ENCODE peak calls at places on chromosomes 7 and 10, in nine cellular contexts. K, Q, U, C, I, B, Y, G and L are unnamed samples.
A peak's percentile ranks its signal among the peaks of the same experiment; 100 is the strongest.

GRCh38 chr10:125343118-125343752 is 182.9 kb upstream of the CTBP2 start:
- DNase-seq in Y (peak; percentile 10), I (no peak), B (peak; percentile 19), G (peak; percentile 52), U (no peak), Q (no peak), C (no peak), K (no peak), L (no peak)

GRCh38 chr7:50721160-50721559 is 61.5 kb downstream of the GRB10 start:
- DNase-seq in U (no peak), K (no peak), B (no peak), C (no peak), I (no peak), Y (no peak), Q (no peak), G (peak; percentile 71), L (no peak)

GRCh38 chr7:129612112-129613015 is 844 bp downstream of the NRF1 start:
- DNase-seq in I (peak; percentile 14), K (peak; percentile 72), Y (peak; percentile 60), C (no peak), B (peak; percentile 61), Q (peak; percentile 15), G (peak; percentile 50), U (no peak), L (peak; percentile 42)

GRCh38 chr7:157875230-157876179 is 538.7 kb downstream of the DNAJB6 start:
- DNase-seq in I (peak; percentile 42), K (no peak), G (no peak), B (peak; percentile 79), Y (no peak), C (no peak), U (peak; percentile 80), Q (no peak), L (no peak)

GRCh38 chr10:133104076-133104965 is 16.6 kb downstream of the ADGRA1 start:
- DNase-seq in Q (no peak), B (no peak), I (no peak), Y (no peak), U (no peak), K (no peak), G (no peak), C (no peak), L (no peak)

GRCh38 chr10:93438796-93439253 is 43.3 kb downstream of the MYOF start:
- DNase-seq in I (peak; percentile 21), B (peak; percentile 70), K (no peak), C (no peak), Y (no peak), U (peak; percentile 89), G (peak; percentile 89), Q (no peak), L (no peak)

GRCh38 chr10:127044191-127044590 is 139.0 kb downstream of the DOCK1 start:
- DNase-seq in Y (no peak), B (peak; percentile 59), I (no peak), G (peak; percentile 89), U (no peak), Q (no peak), C (no peak), K (no peak), L (no peak)

GRCh38 chr10:77965294-77965693 is 38.7 kb upstream of the DLG5 start:
- DNase-seq in Y (no peak), U (no peak), G (peak; percentile 77), Q (no peak), K (no peak), I (no peak), B (no peak), C (peak; percentile 65), L (no peak)

GRCh38 chr10:100759331-100759730 is 13.9 kb downstream of the PAX2 start:
- DNase-seq in I (no peak), Y (no peak), Q (no peak), C (no peak), U (peak; percentile 54), G (no peak), B (no peak), K (no peak), L (no peak)

GRCh38 chr10:17199351-17199804 is 2.1 kb downstream of the TRDMT1 start:
- DNase-seq in K (no peak), Q (no peak), B (no peak), I (no peak), Y (no peak), U (no peak), G (no peak), C (peak; percentile 30), L (no peak)

GRCh38 chr7:105935250-105935649 is 27.8 kb upstream of the CDHR3 start:
- DNase-seq in K (no peak), C (no peak), G (peak; percentile 35), U (no peak), Q (no peak), B (no peak), Y (no peak), I (no peak), L (no peak)

GRCh38 chr10:71952745-71953144 is 11.4 kb upstream of the CHST3 start:
- DNase-seq in C (no peak), B (no peak), U (no peak), I (no peak), K (no peak), Y (no peak), G (peak; percentile 29), Q (no peak), L (no peak)

GRCh38 chr10:71962915-71963314 is 1.3 kb upstream of the CHST3 start:
- DNase-seq in Q (no peak), Y (no peak), K (no peak), C (no peak), B (no peak), G (no peak), U (no peak), I (no peak), L (no peak)

GRCh38 chr10:71961831-71962230 is 2.4 kb upstream of the CHST3 start:
- DNase-seq in C (no peak), U (no peak), I (no peak), Y (no peak), Q (no peak), K (no peak), G (no peak), B (no peak), L (no peak)

GRCh38 chr10:71959526-71959925 is 4.7 kb upstream of the CHST3 start:
- DNase-seq in I (no peak), Y (no peak), U (no peak), C (no peak), G (peak; percentile 49), K (no peak), Q (no peak), B (no peak), L (no peak)

DNA sequence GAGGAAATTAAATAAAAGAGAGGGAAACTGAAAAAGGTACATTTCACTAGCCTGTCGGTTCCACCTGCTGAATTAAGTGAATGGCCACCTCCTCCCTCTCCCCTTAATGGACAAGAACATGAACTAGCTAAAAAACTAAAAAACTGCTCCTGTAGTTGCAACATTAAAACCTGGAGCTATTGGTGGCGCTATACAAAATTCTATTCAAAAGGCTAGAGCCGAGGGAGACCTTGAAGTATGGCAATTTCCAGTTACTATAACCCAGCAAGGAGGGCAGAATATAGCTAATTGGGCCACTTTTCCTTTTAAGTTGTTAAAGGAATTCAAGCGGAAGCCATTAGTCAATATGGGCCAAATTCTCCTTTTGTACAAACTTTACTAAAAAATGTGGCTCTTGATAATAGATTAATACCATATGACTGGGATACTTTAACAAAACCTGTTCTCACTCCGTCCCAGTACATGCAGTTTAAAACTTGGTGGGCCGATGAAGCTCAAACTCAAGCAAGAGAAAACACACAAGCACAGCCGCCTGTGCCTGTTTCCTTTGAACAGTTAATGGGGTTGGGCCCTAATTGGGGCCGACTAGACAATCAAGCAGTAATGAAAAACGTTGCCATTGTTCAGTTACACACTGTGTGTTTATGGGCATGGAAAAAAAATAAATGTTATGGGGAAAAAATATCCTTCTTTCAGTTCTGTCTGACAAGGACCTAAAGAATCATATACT is 6.5 kb upstream of the CHST3 start:
- DNase-seq in G (no peak), B (no peak), K (no peak), Y (no peak), I (no peak), C (no peak), Q (no peak), U (no peak), L (no peak)
- TF ChIP-seq CTCF in G (no peak), B (peak; percentile 22), K (no peak), Y (peak; percentile 17), I (peak; percentile 22), C (peak; percentile 21), Q (no peak), U (peak; percentile 56), L (no peak)

GRCh38 chr10:114753126-114753525 is 68.5 kb upstream of the FHIP2A start:
- DNase-seq in C (no peak), U (no peak), G (no peak), K (no peak), B (no peak), Q (no peak), I (no peak), Y (no peak), L (no peak)
- TF ChIP-seq CTCF in C (no peak), U (no peak), G (no peak), K (no peak), B (no peak), Q (no peak), I (no peak), Y (no peak), L (no peak)

GRCh38 chr7:150974468-150975391 is 3.4 kb downstream of the KCNH2 start:
- DNase-seq in K (no peak), Q (no peak), I (peak; percentile 51), B (peak; percentile 72), Y (peak; percentile 76), U (peak; percentile 49), C (no peak), G (no peak), L (peak; percentile 52)
- TF ChIP-seq CTCF in K (peak; percentile 32), Q (no peak), I (peak; percentile 76), B (peak; percentile 33), Y (peak; percentile 20), U (peak; percentile 36), C (no peak), G (peak; percentile 3), L (no peak)

GRCh38 chr7:25671087-25671486 is 442.8 kb upstream of the NPVF start:
- DNase-seq in Q (no peak), Y (no peak), K (no peak), C (no peak), B (no peak), G (no peak), U (no peak), I (no peak), L (no peak)

GRCh38 chr7:25675789-25676474 is 447.6 kb upstream of the NPVF start:
- DNase-seq in C (no peak), I (no peak), U (no peak), Q (no peak), G (no peak), B (peak; percentile 63), K (no peak), Y (no peak), L (no peak)

GRCh38 chr7:25669300-25669781 is 441.1 kb upstream of the NPVF start:
- DNase-seq in B (no peak), K (no peak), Y (no peak), U (no peak), I (no peak), Q (no peak), G (no peak), C (no peak), L (no peak)

GRCh38 chr7:25669954-25670841 is 441.9 kb upstream of the NPVF start:
- DNase-seq in Q (no peak), I (no peak), U (no peak), C (no peak), G (peak; percentile 2), Y (no peak), B (peak; percentile 41), K (no peak), L (no peak)

DNA sequence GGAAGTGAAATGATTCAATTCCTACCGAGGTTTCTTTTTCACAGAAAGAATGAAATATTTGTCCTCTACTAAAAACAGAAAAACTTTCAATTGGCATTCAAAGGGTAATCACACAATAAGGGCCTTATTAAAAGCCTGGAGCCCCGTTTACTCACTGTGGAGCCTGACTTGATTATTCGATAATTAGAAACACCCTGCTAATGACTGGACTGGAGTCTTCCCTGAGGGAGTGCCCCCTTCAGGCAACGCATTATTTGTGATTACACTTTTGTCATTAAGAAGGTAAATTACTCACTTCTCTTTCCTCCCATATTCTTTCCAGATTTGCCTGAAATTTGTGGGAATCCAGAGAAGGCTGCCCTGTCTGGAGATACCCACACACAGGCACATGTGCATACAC is 444.2 kb upstream of the NPVF start:
- DNase-seq in Y (no peak), U (no peak), I (no peak), B (no peak), G (no peak), C (no peak), K (no peak), Q (no peak), L (no peak)
- TF ChIP-seq CTCF in Y (no peak), U (peak; percentile 42), I (no peak), B (peak; percentile 9), G (no peak), C (no peak), K (no peak), Q (no peak), L (no peak)